ENCODE peak calls at places on chromosomes 16 and 17, in six cellular contexts. A is choroid plexus epithelial cell, O is thoracic aorta, K is A549, U is adrenal gland, G is PC-3. Y is an unnamed sample.

GRCh38 chr17:75010683-75011406 is 1.6 kb upstream of the MRPL58 start:
- DNase-seq in A (peak), O (no peak), K (peak), U (peak), G (peak), Y (peak)

GRCh38 chr17:18093616-18094408 is 6.1 kb downstream of the DRG2 start:
- DNase-seq in A (peak), O (no peak), K (peak), U (peak), G (peak), Y (peak)

GRCh38 chr16:68658974-68659360 is 13.9 kb downstream of the CDH3 start:
- DNase-seq in A (no peak), O (no peak), K (no peak), U (no peak), G (no peak), Y (no peak)

GRCh38 chr17:33628500-33629336 is 335.6 kb upstream of the ASIC2 start:
- DNase-seq in A (no peak), O (no peak), K (no peak), U (no peak), G (no peak), Y (no peak)

GRCh38 chr17:76385892-76386786 is 1.7 kb downstream of the SPHK1 start:
- DNase-seq in A (peak), O (peak), K (peak), U (peak), G (peak), Y (peak)

GRCh38 chr16:35492225-35492624 is 2032.8 kb downstream of the TP53TG3F start:
- DNase-seq in A (no peak), O (no peak), K (no peak), U (no peak), G (no peak), Y (no peak)

GRCh38 chr17:34006126-34006525 is 249.0 kb upstream of the CCL2 start:
- DNase-seq in A (no peak), O (no peak), K (no peak), U (no peak), G (no peak), Y (no peak)

GRCh38 chr16:88459366-88460055 is 6.4 kb downstream of the ZFPM1 start:
- DNase-seq in A (peak), O (no peak), K (no peak), U (no peak), G (no peak), Y (no peak)

GRCh38 chr16:55647798-55648197 is 8.0 kb upstream of the SLC6A2 start:
- DNase-seq in A (no peak), O (no peak), K (no peak), U (no peak), G (no peak), Y (no peak)

GRCh38 chr16:85556456-85557082 is 56.6 kb upstream of the GSE1 start:
- DNase-seq in A (no peak), O (no peak), K (peak), U (peak), G (peak), Y (peak)

GRCh38 chr17:82548681-82549303 is 29.3 kb downstream of the FOXK2 start:
- DNase-seq in A (peak), O (no peak), K (no peak), U (peak), G (peak), Y (no peak)

GRCh38 chr17:81684442-81684911 is 666 bp downstream of the HGS start:
- DNase-seq in A (no peak), O (no peak), K (no peak), U (peak), G (peak), Y (peak)

GRCh38 chr16:78748471-78748929 is 649.0 kb downstream of the WWOX start:
- DNase-seq in A (no peak), O (no peak), K (no peak), U (no peak), G (no peak), Y (no peak)

GRCh38 chr17:18961634-18962493 is 9.9 kb downstream of the SLC5A10 start:
- DNase-seq in A (peak), O (no peak), K (peak), U (no peak), G (no peak), Y (peak)

GRCh38 chr17:76458580-76459490 is 5.9 kb upstream of the UBE2O start:
- DNase-seq in A (peak), O (no peak), K (peak), U (peak), G (peak), Y (peak)

GRCh38 chr17:66988069-66988798 is 23.7 kb downstream of the CACNG4 start:
- DNase-seq in A (peak), O (no peak), K (no peak), U (no peak), G (no peak), Y (no peak)

GRCh38 chr17:82898976-82899514 is 59.2 kb upstream of the ZNF750 start:
- DNase-seq in A (no peak), O (no peak), K (no peak), U (no peak), G (no peak), Y (no peak)

GRCh38 chr16:17921357-17921978 is 415.1 kb downstream of the NPIPA8 start:
- DNase-seq in A (no peak), O (no peak), K (peak), U (peak), G (peak), Y (peak)
- TF ChIP-seq CTCF in A (peak), O (no peak), K (peak), U (peak), G (peak), Y (peak)

GRCh38 chr17:61209099-61209439 is 190.6 kb upstream of the TBX2 start:
- DNase-seq in A (no peak), O (no peak), K (no peak), U (no peak), G (no peak), Y (no peak)

GRCh38 chr17:61205931-61206330 is 193.7 kb upstream of the TBX2 start:
- DNase-seq in A (no peak), O (no peak), K (peak), U (no peak), G (peak), Y (no peak)

GRCh38 chr17:61209524-61209923 is 190.1 kb upstream of the TBX2 start:
- DNase-seq in A (no peak), O (no peak), K (no peak), U (no peak), G (no peak), Y (no peak)

GRCh38 chr17:61206922-61207321 is 192.7 kb upstream of the TBX2 start:
- DNase-seq in A (no peak), O (no peak), K (no peak), U (no peak), G (no peak), Y (no peak)

DNA sequence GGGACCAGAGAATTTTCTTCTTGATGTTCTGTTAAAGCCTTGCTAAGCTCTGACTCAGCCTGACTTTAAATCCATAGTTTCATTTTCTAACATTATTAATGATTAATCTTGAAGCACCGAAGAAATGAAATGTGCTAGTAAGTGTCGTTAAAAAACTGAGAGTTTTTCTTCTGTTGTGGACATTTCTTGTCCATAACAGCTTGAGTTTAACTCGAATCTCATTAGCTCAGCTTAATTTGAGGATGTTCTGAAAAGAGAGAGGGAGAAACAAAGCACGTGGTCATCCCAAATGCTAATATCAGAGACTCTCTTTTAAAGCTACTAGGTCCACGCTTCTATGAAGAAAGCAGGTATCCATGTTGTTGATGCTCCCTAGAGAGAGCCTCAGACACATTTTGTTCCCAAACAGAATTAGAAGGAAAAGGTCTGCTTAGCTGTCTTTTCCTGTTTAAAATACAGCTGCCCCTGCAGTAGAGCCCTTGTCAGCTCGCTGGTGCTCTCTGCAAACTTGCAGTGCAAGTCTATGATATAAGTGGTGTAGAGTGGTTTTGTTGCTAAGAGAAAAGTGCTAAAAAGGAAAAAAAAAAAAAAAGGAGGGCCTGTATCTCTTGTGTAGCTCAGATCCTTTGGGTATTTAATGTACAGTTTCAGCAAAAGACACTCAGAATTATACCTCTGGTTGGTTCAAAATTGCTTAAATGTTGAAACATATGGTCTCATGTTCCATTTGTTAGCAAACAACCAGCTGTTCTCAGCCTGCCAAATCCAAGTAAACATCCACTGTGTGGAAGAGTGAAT is 191.1 kb upstream of the TBX2 start:
- DNase-seq in A (peak), O (no peak), K (peak), U (no peak), G (no peak), Y (peak)
- H3K4me3 ChIP-seq in A (no peak), O (peak), K (peak), U (no peak), G (no peak), Y (no peak)

GRCh38 chr16:62066747-62067146 is 30.5 kb upstream of the CDH8 start:
- DNase-seq in A (no peak), O (no peak), K (no peak), U (no peak), G (no peak), Y (no peak)

GRCh38 chr16:62064173-62064572 is 27.9 kb upstream of the CDH8 start:
- DNase-seq in A (no peak), O (no peak), K (no peak), U (no peak), G (no peak), Y (no peak)

GRCh38 chr16:62067182-62067581 is 30.9 kb upstream of the CDH8 start:
- DNase-seq in A (no peak), O (no peak), K (no peak), U (no peak), G (no peak), Y (no peak)

GRCh38 chr16:62067981-62068380 is 31.7 kb upstream of the CDH8 start:
- DNase-seq in A (no peak), O (no peak), K (no peak), U (no peak), G (no peak), Y (no peak)

DNA sequence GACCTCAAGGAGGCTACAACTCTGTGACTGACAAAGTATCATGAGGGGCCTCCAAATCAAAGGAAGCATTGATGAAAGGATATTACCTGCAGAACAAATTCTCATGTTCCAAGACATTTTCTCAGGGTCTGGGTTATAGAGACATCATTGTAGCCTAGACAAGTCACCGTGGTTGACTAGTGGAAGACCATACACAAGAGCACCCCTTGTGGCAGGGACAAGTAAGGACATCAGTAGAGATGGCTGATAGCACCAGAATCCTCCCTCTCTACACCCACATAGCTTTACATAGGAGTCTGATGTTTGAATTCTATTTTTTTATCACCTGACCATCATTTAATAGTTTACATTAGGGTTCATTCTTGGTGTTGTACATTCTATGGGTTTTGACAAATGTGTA is 32.5 kb upstream of the CDH8 start:
- DNase-seq in A (no peak), O (no peak), K (peak), U (no peak), G (peak), Y (peak)
- TF ChIP-seq CTCF in A (no peak), O (no peak), K (no peak), U (no peak), G (peak), Y (peak)

GRCh38 chr17:68289473-68289872 is 1.5 kb downstream of the SLC16A6 start:
- DNase-seq in A (peak), O (no peak), K (no peak), U (no peak), G (peak), Y (no peak)

GRCh38 chr17:68289936-68290267 is 1.0 kb downstream of the SLC16A6 start:
- DNase-seq in A (peak), O (no peak), K (no peak), U (no peak), G (peak), Y (no peak)

GRCh38 chr17:68288375-68288774 is 2.6 kb downstream of the SLC16A6 start:
- DNase-seq in A (peak), O (no peak), K (no peak), U (peak), G (no peak), Y (peak)

GRCh38 chr17:68290268-68290954 is 516 bp downstream of the SLC16A6 start:
- DNase-seq in A (peak), O (no peak), K (no peak), U (peak), G (peak), Y (no peak)

GRCh38 chr17:68288804-68289203 is 2.1 kb downstream of the SLC16A6 start:
- DNase-seq in A (peak), O (no peak), K (peak), U (no peak), G (no peak), Y (no peak)
- H3K4me3 ChIP-seq in A (no peak), O (no peak), K (no peak), U (no peak), G (no peak), Y (no peak)

GRCh38 chr17:54891176-54891821 is 9.4 kb upstream of the TOM1L1 start:
- DNase-seq in A (peak), O (no peak), K (peak), U (peak), G (peak), Y (peak)
- TF ChIP-seq CTCF in A (peak), O (peak), K (peak), U (peak), G (peak), Y (peak)